ENCODE peak calls at places on chromosomes 12 and 14, in six cellular contexts. H is GM13976, M is fibroblast of mammary gland, F is hepatocyte, G is ovary, L is body of pancreas. I is an unnamed sample.

GRCh38 chr12:111085100-111085499 is 164.7 kb upstream of the MYL2 start:
- DNase-seq in H (no peak), M (no peak), F (no peak), G (no peak), L (no peak), I (no peak)

GRCh38 chr14:65035049-65035448 is 48.4 kb downstream of the FNTB start:
- DNase-seq in H (no peak), M (no peak), F (no peak), G (peak), L (peak), I (no peak)

GRCh38 chr12:10889226-10889625 is 5.2 kb upstream of the PRH1 start:
- DNase-seq in H (no peak), M (no peak), F (no peak), G (no peak), L (no peak), I (no peak)

GRCh38 chr12:47990351-47991105 is 13.7 kb downstream of the COL2A1 start:
- DNase-seq in H (peak), M (peak), F (peak), G (peak), L (peak), I (no peak)

GRCh38 chr12:80121661-80122060 is 22.3 kb downstream of the OTOGL start:
- DNase-seq in H (no peak), M (no peak), F (no peak), G (no peak), L (no peak), I (no peak)

GRCh38 chr14:23910081-23910875 is 43.3 kb upstream of the DHRS4 start:
- DNase-seq in H (peak), M (peak), F (peak), G (peak), L (peak), I (peak)

GRCh38 chr12:56029166-56029519 is 8.3 kb downstream of the IKZF4 start:
- DNase-seq in H (no peak), M (peak), F (no peak), G (no peak), L (no peak), I (no peak)

GRCh38 chr12:79451988-79452387 is 238.8 kb downstream of the PAWR start:
- DNase-seq in H (peak), M (peak), F (peak), G (peak), L (peak), I (peak)

GRCh38 chr12:30719060-30719459 is 23.4 kb upstream of the IPO8 start:
- DNase-seq in H (no peak), M (peak), F (peak), G (no peak), L (no peak), I (no peak)

GRCh38 chr12:117045175-117045997 is 53.8 kb downstream of the TESC start:
- DNase-seq in H (no peak), M (no peak), F (no peak), G (no peak), L (no peak), I (no peak)

GRCh38 chr12:29148958-29149690 is at the start of gene FAR2:
- DNase-seq in H (peak), M (peak), F (peak), G (no peak), L (peak), I (peak)

GRCh38 chr12:59649203-59649602 is 53.4 kb downstream of the SLC16A7 start:
- DNase-seq in H (no peak), M (no peak), F (no peak), G (no peak), L (no peak), I (no peak)

GRCh38 chr14:86450075-86450474 is 920.1 kb downstream of the FLRT2 start:
- DNase-seq in H (no peak), M (no peak), F (peak), G (no peak), L (no peak), I (no peak)

GRCh38 chr12:49564241-49565118 is 3.5 kb downstream of the MCRS1 start:
- DNase-seq in H (no peak), M (no peak), F (no peak), G (no peak), L (no peak), I (no peak)

GRCh38 chr12:71392521-71393145 is 47.0 kb upstream of the LGR5 start:
- DNase-seq in H (peak), M (peak), F (peak), G (no peak), L (peak), I (no peak)

GRCh38 chr14:96827310-96827709 is 30.1 kb downstream of the VRK1 start:
- DNase-seq in H (no peak), M (no peak), F (no peak), G (no peak), L (no peak), I (no peak)

GRCh38 chr14:20676072-20676471 is 8.3 kb upstream of the RNASE4 start:
- DNase-seq in H (no peak), M (no peak), F (no peak), G (no peak), L (no peak), I (no peak)

GRCh38 chr12:118190266-118190665 is 54.3 kb downstream of the PEBP1 start:
- DNase-seq in H (no peak), M (peak), F (peak), G (no peak), L (no peak), I (no peak)

GRCh38 chr12:14858513-14858912 is 15.2 kb upstream of the ART4 start:
- DNase-seq in H (no peak), M (no peak), F (no peak), G (no peak), L (no peak), I (no peak)

GRCh38 chr12:92151916-92152315 is 6.3 kb upstream of the BTG1 start:
- DNase-seq in H (no peak), M (no peak), F (no peak), G (no peak), L (no peak), I (no peak)

GRCh38 chr14:77376771-77377501 is at the start of the genes SAMD15 and TMED8:
- DNase-seq in H (peak), M (peak), F (peak), G (peak), L (peak), I (peak)
- TF ChIP-seq CTCF in H (no peak), M (no peak), F (peak), G (peak), L (peak), I (no peak)

DNA sequence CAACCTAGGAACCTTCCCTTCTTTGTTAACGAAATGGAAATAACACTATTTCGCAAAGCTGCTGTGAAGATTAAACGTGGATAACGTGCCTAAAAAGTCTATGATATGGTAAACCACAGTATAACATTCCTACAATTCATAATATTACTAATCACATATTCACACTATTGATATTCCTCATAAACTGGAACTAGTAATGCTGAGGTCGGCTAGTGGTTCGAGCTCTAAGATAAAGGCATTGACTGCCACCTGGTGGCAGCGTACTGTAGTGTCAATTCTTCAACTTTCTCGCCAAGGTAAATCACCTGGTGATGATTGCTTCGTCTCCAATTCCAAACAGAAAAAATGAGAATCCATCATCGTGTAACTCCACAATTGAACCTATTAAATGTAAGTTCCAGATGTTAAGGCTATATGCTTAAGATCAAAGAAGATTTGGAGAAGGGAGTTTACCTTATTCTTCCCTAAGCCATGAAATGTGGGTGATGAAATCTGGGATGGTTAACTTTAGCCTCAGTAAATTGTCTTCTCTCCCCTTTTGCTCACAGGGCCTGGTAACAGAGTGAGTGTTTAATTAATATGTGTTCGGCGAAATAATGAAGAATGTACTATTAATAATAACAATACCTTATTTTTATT is 197.5 kb upstream of the TMEM132C start:
- DNase-seq in H (peak), M (peak), F (peak), G (no peak), L (no peak), I (peak)
- TF ChIP-seq CTCF in H (peak), M (peak), F (peak), G (no peak), L (no peak), I (peak)

GRCh38 chr14:76022991-76023390 is 37.4 kb downstream of the IFT43 start:
- DNase-seq in H (no peak), M (no peak), F (no peak), G (no peak), L (no peak), I (no peak)
- TF ChIP-seq CTCF in H (no peak), M (no peak), F (no peak), G (no peak), L (no peak), I (no peak)

GRCh38 chr12:105775351-105775750 is 363.4 kb downstream of the NUAK1 start:
- DNase-seq in H (no peak), M (no peak), F (no peak), G (no peak), L (no peak), I (no peak)
- TF ChIP-seq CTCF in H (no peak), M (no peak), F (peak), G (no peak), L (no peak), I (no peak)

DNA sequence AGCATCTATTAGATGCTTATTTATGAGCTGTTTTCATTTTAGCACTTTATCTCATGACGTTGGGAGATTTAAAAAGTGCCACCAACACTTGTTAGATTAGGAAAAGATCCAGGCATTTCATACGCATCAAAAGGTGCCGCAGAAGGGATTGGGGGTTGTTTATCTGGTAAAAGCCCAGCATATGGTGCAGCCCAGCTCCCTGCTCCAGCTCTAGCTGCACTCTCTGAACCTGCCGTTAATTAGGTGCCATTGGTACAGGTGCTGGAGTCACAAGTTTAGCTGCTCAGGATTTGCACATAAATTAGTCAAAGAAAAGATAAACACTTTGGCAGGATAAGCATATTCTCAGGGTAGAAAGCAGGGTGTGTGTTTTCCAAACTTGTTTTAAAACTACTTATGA is 932.6 kb upstream of the TMEM132C start:
- DNase-seq in H (no peak), M (no peak), F (no peak), G (no peak), L (no peak), I (no peak)
- TF ChIP-seq CTCF in H (no peak), M (no peak), F (no peak), G (no peak), L (no peak), I (no peak)

GRCh38 chr12:104290320-104290719 is 13.2 kb upstream of the EID3 start:
- DNase-seq in H (no peak), M (no peak), F (no peak), G (no peak), L (no peak), I (no peak)

GRCh38 chr12:104288635-104289258 is 14.8 kb upstream of the EID3 start:
- DNase-seq in H (peak), M (peak), F (peak), G (peak), L (peak), I (peak)

GRCh38 chr12:104290855-104291254 is 12.7 kb upstream of the EID3 start:
- DNase-seq in H (no peak), M (no peak), F (no peak), G (no peak), L (no peak), I (no peak)

GRCh38 chr12:104285740-104286537 is 17.6 kb upstream of the EID3 start:
- DNase-seq in H (no peak), M (no peak), F (peak), G (no peak), L (no peak), I (no peak)

DNA sequence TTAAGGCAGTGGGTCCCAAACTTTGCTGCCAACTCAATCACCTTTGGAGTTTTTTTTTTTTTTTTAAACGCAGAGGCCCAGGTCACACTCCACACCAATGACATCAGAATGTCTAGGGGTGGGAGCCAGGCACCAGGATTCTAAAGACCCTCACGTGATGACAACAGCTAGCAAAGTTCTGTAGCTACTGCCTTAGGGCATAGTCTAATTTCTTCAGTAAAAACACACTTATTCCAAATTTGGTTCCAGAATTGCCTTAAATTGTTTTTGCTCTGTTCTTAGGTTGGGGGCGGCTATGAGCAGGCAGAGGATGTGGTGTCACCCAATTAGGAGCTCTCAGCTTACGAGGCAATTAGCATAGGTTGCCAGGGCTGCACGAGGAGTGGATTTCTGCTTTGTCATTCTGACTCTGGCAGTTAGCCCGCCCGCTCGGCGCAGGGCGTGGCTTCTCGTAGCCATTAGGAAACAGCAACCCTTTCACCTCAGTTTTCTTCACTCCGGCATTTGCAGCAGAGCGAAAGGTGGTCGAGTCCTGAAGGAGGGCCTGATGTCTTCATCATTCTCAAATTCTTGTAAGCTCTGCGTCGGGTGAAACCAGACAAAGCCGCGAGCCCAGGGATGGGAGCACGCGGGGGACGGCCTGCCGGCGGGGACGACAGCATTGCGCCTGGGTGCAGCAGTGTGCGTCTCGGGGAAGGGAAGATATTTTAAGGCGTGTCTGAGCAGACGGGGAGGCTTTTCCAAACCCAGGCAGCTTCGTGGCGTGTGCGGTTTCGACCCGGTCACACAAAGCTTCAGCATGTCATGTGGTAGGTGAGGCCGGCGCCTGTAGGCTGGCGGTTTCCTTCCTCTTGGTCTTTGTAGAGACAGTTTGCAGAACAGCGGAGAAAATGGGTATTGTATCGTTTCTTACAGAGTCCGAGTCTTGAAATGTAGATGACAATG is 16.7 kb upstream of the EID3 start:
- DNase-seq in H (peak), M (peak), F (peak), G (peak), L (peak), I (peak)
- TF ChIP-seq CTCF in H (no peak), M (no peak), F (no peak), G (no peak), L (peak), I (no peak)

DNA sequence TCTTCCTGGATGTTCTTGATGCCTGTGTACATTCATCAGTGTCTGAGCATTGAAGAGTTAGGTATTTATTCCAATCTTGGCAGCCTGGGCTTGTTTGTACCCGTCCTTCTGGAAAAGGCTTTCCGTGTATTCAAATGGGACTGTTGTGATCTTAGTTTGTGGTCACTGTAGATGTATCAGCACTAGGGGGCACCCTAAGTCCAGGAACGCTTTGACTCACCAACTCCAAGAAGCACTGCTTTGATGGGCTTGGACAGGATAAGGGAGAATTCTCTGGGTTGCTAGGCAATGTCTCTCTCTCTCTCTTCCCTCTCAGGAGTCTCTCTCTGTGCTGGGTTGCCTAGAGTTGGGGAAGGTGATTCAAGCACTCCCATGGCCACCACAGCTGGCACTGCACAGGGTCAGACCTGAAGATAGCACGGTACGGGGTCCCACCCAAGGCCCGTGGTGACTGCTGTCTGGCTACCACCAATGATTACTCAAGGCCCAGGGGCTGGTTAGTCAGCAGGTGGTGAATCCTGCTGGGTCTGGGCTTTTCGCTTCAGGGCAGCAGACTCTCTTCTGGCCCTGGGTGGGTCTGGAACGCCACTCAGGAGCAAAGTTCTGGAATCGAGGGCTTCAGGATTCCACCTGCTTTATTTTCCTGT is 211.1 kb upstream of the RGS6 start:
- DNase-seq in H (peak), M (peak), F (peak), G (no peak), L (peak), I (no peak)
- TF ChIP-seq CTCF in H (no peak), M (peak), F (peak), G (no peak), L (peak), I (peak)